ENCODE peak calls at places on chromosomes 3 and 15, in eight cellular contexts. R is AG04450, V is endothelial cell, N is ovary, Z is nephron progenitor cell, Y is tibial nerve, B is fibroblast of pulmonary artery, J is mammary epithelial cell. G is an unnamed sample.

GRCh38 chr3:122102191-122102935 is 47.2 kb downstream of the CD86 start:
- DNase-seq in R (no peak), V (no peak), N (no peak), Z (no peak), Y (no peak), B (no peak), J (peak), G (no peak)

GRCh38 chr15:93087825-93088199 is 1.2 kb downstream of the RGMA start:
- DNase-seq in R (no peak), V (peak), N (peak), Z (peak), Y (peak), B (peak), J (peak), G (peak)

GRCh38 chr3:129399895-129400357 is 28.5 kb downstream of the EFCAB12 start:
- DNase-seq in R (no peak), V (no peak), N (peak), Z (no peak), Y (no peak), B (peak), J (peak), G (no peak)

GRCh38 chr3:169984287-169984686 is 17.7 kb downstream of the SEC62 start:
- DNase-seq in R (no peak), V (no peak), N (peak), Z (no peak), Y (no peak), B (no peak), J (no peak), G (no peak)

GRCh38 chr3:124986153-124987143 is 51.9 kb upstream of the MUC13 start:
- DNase-seq in R (peak), V (peak), N (no peak), Z (peak), Y (no peak), B (peak), J (peak), G (no peak)

GRCh38 chr3:49519916-49520385 is 34.3 kb upstream of the BSN start:
- DNase-seq in R (no peak), V (no peak), N (no peak), Z (no peak), Y (no peak), B (no peak), J (no peak), G (no peak)

GRCh38 chr3:132880986-132881385 is 157.2 kb upstream of the TMEM108 start:
- DNase-seq in R (no peak), V (no peak), N (no peak), Z (no peak), Y (no peak), B (no peak), J (no peak), G (no peak)

GRCh38 chr3:12549971-12550760 is 4.9 kb upstream of the MKRN2OS start:
- DNase-seq in R (no peak), V (no peak), N (no peak), Z (no peak), Y (no peak), B (peak), J (no peak), G (no peak)

GRCh38 chr3:25354071-25354470 is 74.0 kb upstream of the RARB start:
- DNase-seq in R (no peak), V (no peak), N (no peak), Z (no peak), Y (no peak), B (peak), J (no peak), G (no peak)

GRCh38 chr3:156449712-156450574 is 105.0 kb downstream of the SSR3 start:
- DNase-seq in R (no peak), V (peak), N (no peak), Z (peak), Y (no peak), B (peak), J (peak), G (no peak)

GRCh38 chr3:51276046-51276445 is 109.0 kb upstream of the MANF start:
- DNase-seq in R (no peak), V (no peak), N (no peak), Z (no peak), Y (no peak), B (no peak), J (no peak), G (no peak)

GRCh38 chr3:3200632-3201212 is 21.2 kb upstream of the CRBN start:
- DNase-seq in R (peak), V (peak), N (peak), Z (peak), Y (peak), B (peak), J (peak), G (no peak)

GRCh38 chr15:31799711-31800321 is 230.5 kb upstream of the CHRNA7 start:
- DNase-seq in R (no peak), V (no peak), N (no peak), Z (no peak), Y (no peak), B (no peak), J (peak), G (no peak)

GRCh38 chr3:134516905-134517304 is 31.0 kb downstream of the CEP63 start:
- DNase-seq in R (no peak), V (no peak), N (no peak), Z (no peak), Y (no peak), B (peak), J (no peak), G (no peak)

GRCh38 chr15:67144609-67145306 is 79.4 kb downstream of the SMAD3 start:
- DNase-seq in R (peak), V (no peak), N (no peak), Z (no peak), Y (no peak), B (peak), J (peak), G (no peak)

GRCh38 chr3:55795736-55796135 is 308.6 kb upstream of the WNT5A start:
- DNase-seq in R (no peak), V (no peak), N (no peak), Z (no peak), Y (no peak), B (peak), J (no peak), G (no peak)

GRCh38 chr3:58135712-58136543 is 74.8 kb downstream of the DNASE1L3 start:
- DNase-seq in R (no peak), V (no peak), N (no peak), Z (no peak), Y (no peak), B (peak), J (no peak), G (no peak)
- TF ChIP-seq CTCF in R (peak), V (peak), N (no peak), Z (no peak), Y (peak), B (peak), J (peak), G (no peak)

DNA sequence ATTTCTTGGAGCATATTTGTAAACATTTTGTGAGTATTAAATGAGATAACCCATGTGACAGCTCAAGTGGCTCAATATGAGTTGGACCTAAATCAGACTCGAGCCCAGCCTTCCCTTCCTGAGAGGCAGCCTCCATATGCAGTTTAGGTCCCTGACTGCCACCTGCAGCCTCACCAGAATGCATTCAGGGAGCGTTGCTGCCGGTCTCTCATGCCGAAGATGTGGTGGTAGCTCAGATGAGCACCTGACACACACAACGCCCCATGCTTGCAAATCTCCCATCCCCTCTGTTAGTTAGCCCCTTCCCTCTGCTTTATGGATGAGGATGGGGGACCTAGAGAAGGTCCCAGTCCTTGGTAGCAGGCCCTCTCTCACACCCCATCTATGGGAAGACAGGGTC is 9.2 kb downstream of the ST6GAL1 start:
- DNase-seq in R (no peak), V (no peak), N (no peak), Z (no peak), Y (no peak), B (no peak), J (no peak), G (no peak)
- TF ChIP-seq CTCF in R (no peak), V (no peak), N (no peak), Z (no peak), Y (no peak), B (no peak), J (no peak), G (no peak)

GRCh38 chr15:48541659-48542334 is 103.7 kb downstream of the FBN1 start:
- DNase-seq in R (no peak), V (no peak), N (no peak), Z (no peak), Y (no peak), B (peak), J (peak), G (no peak)

GRCh38 chr15:48537277-48538113 is 108.0 kb downstream of the FBN1 start:
- DNase-seq in R (no peak), V (no peak), N (peak), Z (no peak), Y (no peak), B (peak), J (no peak), G (no peak)

GRCh38 chr15:48533982-48534381 is 111.5 kb downstream of the FBN1 start:
- DNase-seq in R (no peak), V (no peak), N (no peak), Z (no peak), Y (no peak), B (peak), J (no peak), G (no peak)

GRCh38 chr15:48536681-48537091 is 108.8 kb downstream of the FBN1 start:
- DNase-seq in R (no peak), V (no peak), N (no peak), Z (no peak), Y (no peak), B (peak), J (no peak), G (no peak)

GRCh38 chr15:48538941-48539340 is 106.6 kb downstream of the FBN1 start:
- DNase-seq in R (no peak), V (no peak), N (no peak), Z (no peak), Y (no peak), B (peak), J (no peak), G (no peak)
- TF ChIP-seq CTCF in R (no peak), V (no peak), N (no peak), Z (no peak), Y (no peak), B (no peak), J (no peak), G (no peak)

DNA sequence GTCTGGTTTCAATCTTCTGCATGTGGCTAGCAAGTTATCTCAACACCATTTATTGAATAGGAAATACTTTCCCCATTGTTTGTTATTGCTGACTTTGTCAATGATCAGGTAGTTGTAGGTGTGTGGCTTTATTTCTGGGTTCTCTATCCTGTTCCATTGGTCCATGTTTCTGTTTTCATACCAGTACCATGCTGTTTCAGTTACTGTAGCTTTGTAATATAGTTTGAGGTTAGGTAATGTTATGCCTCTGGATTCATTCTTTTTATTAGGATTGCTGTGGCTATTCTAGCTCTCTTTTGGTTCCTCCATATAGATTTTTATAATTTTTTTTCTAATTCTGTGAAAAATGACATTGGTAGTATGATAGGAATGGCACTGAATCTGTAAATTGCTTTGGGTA is 58.3 kb downstream of the LRRC49 start:
- DNase-seq in R (no peak), V (no peak), N (no peak), Z (no peak), Y (no peak), B (no peak), J (no peak), G (no peak)
- TF ChIP-seq CTCF in R (no peak), V (no peak), N (no peak), Z (no peak), Y (no peak), B (no peak), J (no peak), G (no peak)

GRCh38 chr3:172135766-172136729 is 96.7 kb downstream of the FNDC3B start:
- DNase-seq in R (peak), V (no peak), N (no peak), Z (no peak), Y (no peak), B (peak), J (peak), G (no peak)
- TF ChIP-seq CTCF in R (no peak), V (no peak), N (no peak), Z (no peak), Y (no peak), B (no peak), J (no peak), G (no peak)

DNA sequence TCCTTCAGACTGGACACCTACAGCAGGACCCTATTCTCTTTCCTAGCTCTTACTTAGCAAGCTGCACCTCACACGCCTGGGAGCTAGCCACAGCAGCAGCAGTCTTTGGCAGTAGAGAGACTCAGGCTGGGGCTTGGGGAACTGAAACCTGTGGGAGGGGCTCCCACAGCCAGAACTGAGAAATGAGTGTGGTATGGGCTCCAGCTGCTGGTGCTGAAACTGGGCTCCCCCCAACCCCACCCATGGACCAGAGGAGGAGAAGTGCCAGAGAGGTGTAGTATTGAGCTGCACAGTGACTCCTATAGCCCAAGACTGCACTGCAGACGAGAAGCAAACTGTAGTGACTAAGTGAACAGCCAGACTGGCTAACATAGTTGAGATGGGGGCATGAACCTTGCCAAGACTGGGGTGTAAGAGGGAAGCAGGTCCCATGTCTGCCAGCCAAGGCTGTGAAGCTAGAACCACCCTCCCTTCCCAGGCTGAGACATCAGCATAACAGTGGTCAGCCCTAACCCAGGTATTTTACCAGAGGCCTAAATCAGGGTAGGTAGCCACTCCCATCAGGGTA is 62.5 kb downstream of the MYO5A start:
- DNase-seq in R (no peak), V (no peak), N (no peak), Z (no peak), Y (no peak), B (no peak), J (no peak), G (no peak)
- TF ChIP-seq CTCF in R (no peak), V (no peak), N (no peak), Z (no peak), Y (no peak), B (no peak), J (no peak), G (no peak)

GRCh38 chr15:35137175-35137574 is 52.1 kb upstream of the NANOGP8 start:
- DNase-seq in R (no peak), V (no peak), N (no peak), Z (no peak), Y (no peak), B (no peak), J (no peak), G (no peak)
- TF ChIP-seq CTCF in R (no peak), V (no peak), N (no peak), Z (no peak), Y (no peak), B (no peak), J (no peak), G (no peak)

GRCh38 chr15:58433597-58434333 is 2.0 kb downstream of the LIPC start:
- DNase-seq in R (no peak), V (no peak), N (no peak), Z (no peak), Y (no peak), B (peak), J (no peak), G (no peak)
- TF ChIP-seq CTCF in R (no peak), V (no peak), N (no peak), Z (no peak), Y (no peak), B (peak), J (no peak), G (no peak)

GRCh38 chr3:71586810-71587242 is 3.3 kb upstream of the FOXP1 start:
- DNase-seq in R (no peak), V (no peak), N (no peak), Z (no peak), Y (no peak), B (no peak), J (no peak), G (no peak)
- TF ChIP-seq CTCF in R (no peak), V (peak), N (no peak), Z (no peak), Y (no peak), B (no peak), J (no peak), G (no peak)